ENCODE peak calls at places on chromosome 4, in six cellular contexts. Q is hypothalamus, W is astrocyte of the spinal cord, L is substantia nigra, T is EH, E is glomerular endothelial cell. V is an unnamed sample.

GRCh38 chr4:113452868-113453620 is 308.5 kb downstream of the CAMK2D start:
- DNase-seq in E (peak; percentile 96), L (no peak), Q (no peak), W (peak; percentile 84), T (peak; percentile 32), V (no peak)

GRCh38 chr4:110852793-110853192 is 229.9 kb upstream of the PITX2 start:
- DNase-seq in Q (no peak), L (no peak), E (no peak), W (no peak), T (no peak), V (no peak)

GRCh38 chr4:87916636-87917035 is 58.9 kb upstream of the SPP1 start:
- DNase-seq in Q (no peak), L (no peak), E (no peak), T (no peak), W (no peak), V (no peak)

GRCh38 chr4:548976-549375 is 27.1 kb downstream of the TMEM271 start:
- DNase-seq in T (no peak), L (no peak), E (no peak), W (no peak), Q (no peak), V (no peak)

GRCh38 chr4:17869327-17869726 is 58.5 kb downstream of the NCAPG start:
- DNase-seq in Q (no peak), E (no peak), L (no peak), T (no peak), W (no peak), V (no peak)

GRCh38 chr4:184937030-184937710 is 81.1 kb upstream of the HELT start:
- DNase-seq in Q (no peak), T (no peak), E (no peak), L (no peak), W (no peak), V (no peak)

GRCh38 chr4:120277509-120277908 is 210.9 kb upstream of the MAD2L1 start:
- DNase-seq in W (no peak), L (no peak), T (no peak), Q (no peak), E (no peak), V (no peak)

GRCh38 chr4:83114576-83114975 is at the start of gene PLAC8:
- DNase-seq in Q (no peak), E (no peak), T (peak; percentile 26), W (peak; percentile 5), L (no peak), V (no peak)

GRCh38 chr4:4619821-4620220 is 78.0 kb upstream of the STX18 start:
- DNase-seq in Q (no peak), T (no peak), E (no peak), W (no peak), L (no peak), V (no peak)

GRCh38 chr4:187612211-187612780 is 383.3 kb upstream of the ZFP42 start:
- DNase-seq in L (no peak), T (no peak), W (no peak), E (no peak), Q (no peak), V (no peak)

GRCh38 chr4:108762559-108763225 is at the start of gene ETNPPL:
- DNase-seq in E (no peak), L (peak; percentile 33), Q (peak; percentile 43), T (peak; percentile 12), W (no peak), V (peak; percentile 33)

GRCh38 chr4:184472540-184473264 is 1.6 kb downstream of the IRF2 start:
- DNase-seq in E (no peak), Q (peak; percentile 58), L (peak; percentile 68), W (peak; percentile 62), T (peak; percentile 77), V (peak; percentile 79)

GRCh38 chr4:15130441-15130840 is 128.2 kb downstream of the CPEB2 start:
- DNase-seq in E (no peak), Q (peak; percentile 32), W (no peak), T (peak; percentile 11), L (peak; percentile 78), V (peak; percentile 48)

GRCh38 chr4:30962949-30963348 is 242.8 kb downstream of the PCDH7 start:
- DNase-seq in W (peak; percentile 21), T (no peak), Q (no peak), L (no peak), E (peak; percentile 55), V (no peak)

GRCh38 chr4:103076777-103077347 is 301 bp upstream of the SLC9B2 start:
- DNase-seq in E (no peak), T (peak; percentile 9), W (no peak), Q (no peak), L (no peak), V (no peak)

GRCh38 chr4:156999175-156999517 is 27.5 kb upstream of the PDGFC start:
- DNase-seq in W (peak; percentile 98), Q (no peak), E (peak; percentile 100), L (no peak), T (peak; percentile 99), V (no peak)

V was measured in left lung.